ENCODE peak calls at places on chromosomes 3 and 15, in ten cellular contexts. V, M, G, J, R, L, Q, P, Y and U are unnamed samples.

GRCh38 chr3:178350763-178351162 is 185.5 kb upstream of the KCNMB2 start:
- DNase-seq in P (no peak), R (no peak), Q (no peak), J (no peak), L (no peak), M (no peak), Y (no peak), V (no peak), G (no peak), U (no peak)

GRCh38 chr3:154235330-154235729 is 89.0 kb downstream of the DHX36 start:
- DNase-seq in Y (no peak), R (no peak), M (no peak), P (no peak), J (no peak), L (no peak), V (no peak), G (no peak), Q (no peak), U (no peak)

GRCh38 chr15:88657326-88658069 is 18.7 kb downstream of the ISG20 start:
- DNase-seq in Q (no peak), P (no peak), J (peak; percentile 82), Y (no peak), M (no peak), V (no peak), L (no peak), G (no peak), R (no peak), U (no peak)

GRCh38 chr3:109178701-109179100 is 42.2 kb downstream of the C3orf85 start:
- DNase-seq in Q (no peak), G (no peak), P (no peak), M (no peak), J (no peak), R (no peak), L (no peak), Y (no peak), V (no peak), U (no peak)

GRCh38 chr3:112497897-112498548 is 1.2 kb downstream of the BTLA start:
- DNase-seq in V (peak; percentile 38), R (no peak), Y (no peak), M (no peak), G (no peak), L (no peak), P (no peak), J (no peak), Q (no peak), U (peak; percentile 14)

GRCh38 chr15:68653031-68653635 is 74.3 kb downstream of the CORO2B start:
- DNase-seq in P (no peak), L (no peak), J (no peak), Y (no peak), V (no peak), R (no peak), Q (no peak), M (no peak), G (no peak), U (no peak)

GRCh38 chr15:74763416-74763815 is 14.8 kb downstream of the CYP1A2 start:
- DNase-seq in P (no peak), Q (no peak), L (no peak), R (no peak), Y (no peak), G (no peak), J (no peak), V (no peak), M (no peak), U (no peak)

GRCh38 chr15:65578904-65579728 is 31.8 kb downstream of the INTS14 start:
- DNase-seq in J (peak; percentile 24), V (no peak), L (no peak), Y (no peak), Q (no peak), R (no peak), G (no peak), P (no peak), M (no peak), U (no peak)

GRCh38 chr3:76310059-76310458 is 524.7 kb upstream of the ZNF717 start:
- DNase-seq in R (no peak), V (no peak), Q (no peak), Y (no peak), P (no peak), G (no peak), M (no peak), J (no peak), L (no peak), U (no peak)

GRCh38 chr3:113231827-113232253 is 20.5 kb downstream of the BOC start:
- DNase-seq in Y (no peak), P (no peak), R (no peak), L (no peak), G (no peak), M (no peak), Q (no peak), J (no peak), V (no peak), U (no peak)

GRCh38 chr3:38627956-38628355 is 21.5 kb downstream of the SCN5A start:
- DNase-seq in V (no peak), M (no peak), J (peak; percentile 63), G (no peak), P (no peak), L (no peak), Y (no peak), Q (no peak), R (no peak), U (peak; percentile 59)

GRCh38 chr15:73927003-73927475 is 777 bp downstream of the LOXL1 start:
- DNase-seq in V (peak; percentile 9), M (no peak), L (peak; percentile 72), Y (peak; percentile 15), Q (no peak), G (no peak), P (peak; percentile 33), R (peak; percentile 20), J (peak; percentile 74), U (no peak)

GRCh38 chr3:183430325-183430957 is 2.0 kb upstream of the MCF2L2 start:
- DNase-seq in G (no peak), V (no peak), Y (no peak), M (peak; percentile 58), P (no peak), L (no peak), Q (no peak), R (no peak), J (no peak), U (no peak)

GRCh38 chr15:99279290-99279689 is 28.0 kb downstream of the LRRC28 start:
- DNase-seq in G (no peak), P (no peak), Q (no peak), J (no peak), M (peak; percentile 97), R (no peak), Y (no peak), V (no peak), L (no peak), U (no peak)

GRCh38 chr3:128273841-128274573 is 120.7 kb downstream of the EEFSEC start:
- DNase-seq in R (no peak), V (no peak), Q (no peak), L (no peak), G (no peak), J (peak; percentile 14), Y (no peak), P (no peak), M (no peak), U (no peak)

GRCh38 chr3:126908752-126909275 is 74.1 kb upstream of the PLXNA1 start:
- DNase-seq in Y (no peak), L (no peak), G (no peak), V (no peak), J (no peak), R (no peak), M (no peak), Q (no peak), P (no peak), U (no peak)

GRCh38 chr3:89300519-89300918 is 193.1 kb downstream of the EPHA3 start:
- DNase-seq in L (no peak), Y (no peak), P (no peak), M (no peak), R (no peak), G (no peak), J (no peak), V (no peak), Q (no peak), U (no peak)